ENCODE peak calls at places on chromosomes 7 and 10, in seven cellular contexts. M is astrocyte of the cerebellum; Y is skeletal muscle cell; U is CD8-positive, alpha-beta T cell; Q is GM23248; G is IMR-90; A is psoas muscle. S is an unnamed sample.

GRCh38 chr10:63145782-63146181 is 12.7 kb downstream of the NRBF2 start:
- DNase-seq in Y (peak), A (no peak), M (no peak), Q (peak), G (peak), U (no peak), S (no peak)

GRCh38 chr10:114631678-114632417 is 26.2 kb downstream of the ABLIM1 start:
- DNase-seq in Y (no peak), G (no peak), Q (peak), M (no peak), U (peak), A (peak), S (no peak)

GRCh38 chr10:33157108-33157507 is 177.4 kb downstream of the NRP1 start:
- DNase-seq in A (no peak), M (no peak), U (no peak), G (peak), Y (peak), Q (peak), S (no peak)

GRCh38 chr7:100198266-100198665 is 20.5 kb downstream of the STAG3 start:
- DNase-seq in G (no peak), Y (no peak), Q (no peak), A (no peak), M (no peak), U (no peak), S (no peak)

GRCh38 chr10:109205929-109206585 is 717.3 kb downstream of the XPNPEP1 start:
- DNase-seq in M (peak), Q (peak), A (no peak), U (no peak), Y (peak), G (peak), S (peak)

GRCh38 chr10:101060951-101061813 is 607 bp upstream of the KAZALD1 start:
- DNase-seq in G (peak), Q (peak), A (peak), U (peak), M (peak), Y (peak), S (no peak)

GRCh38 chr10:82496114-82496513 is 621.1 kb downstream of the NRG3 start:
- DNase-seq in Q (no peak), A (no peak), Y (no peak), U (no peak), G (no peak), M (no peak), S (no peak)

GRCh38 chr7:118109607-118110006 is 74.4 kb upstream of the LSM8 start:
- DNase-seq in A (no peak), M (no peak), U (no peak), Y (no peak), G (no peak), Q (no peak), S (no peak)

GRCh38 chr7:109021390-109021789 is 451.7 kb downstream of the DNAJB9 start:
- DNase-seq in M (no peak), G (no peak), U (no peak), A (no peak), Y (no peak), Q (no peak), S (no peak)

GRCh38 chr10:12597800-12598750 is 248.7 kb downstream of the CAMK1D start:
- DNase-seq in Y (no peak), U (no peak), Q (no peak), A (no peak), G (no peak), M (no peak), S (no peak)

GRCh38 chr7:2774280-2774679 is 69.8 kb downstream of the GNA12 start:
- DNase-seq in G (no peak), A (no peak), Q (no peak), U (no peak), Y (no peak), M (no peak), S (no peak)

GRCh38 chr7:1275685-1276424 is 43.2 kb downstream of the UNCX start:
- DNase-seq in Y (no peak), G (no peak), U (no peak), Q (no peak), M (no peak), A (peak), S (no peak)

GRCh38 chr7:50355817-50356178 is 51.3 kb downstream of the IKZF1 start:
- DNase-seq in M (no peak), Q (no peak), G (no peak), Y (no peak), A (no peak), U (no peak), S (no peak)

DNA sequence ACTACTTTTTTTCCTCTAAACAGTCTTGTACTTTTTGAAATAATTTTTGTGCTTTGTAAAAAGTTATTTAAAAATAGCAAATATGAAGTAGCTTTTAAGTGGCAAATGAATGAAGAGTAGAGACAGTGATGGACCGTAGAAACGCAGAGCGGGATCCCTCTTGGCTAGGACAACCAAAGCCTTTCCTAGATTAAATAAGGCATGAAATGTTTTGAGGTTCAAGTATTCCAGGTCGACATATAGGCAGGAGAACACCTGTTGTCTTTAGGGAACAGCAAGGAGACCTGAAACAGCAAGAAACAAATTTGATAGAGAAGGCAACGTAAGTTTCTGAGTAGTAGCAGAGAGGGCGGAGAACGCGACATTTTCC is 662 bp upstream of the PPRC1 start:
- DNase-seq in G (no peak), M (no peak), A (no peak), Y (no peak), U (no peak), Q (no peak), S (no peak)
- H3K4me3 ChIP-seq in G (peak), M (peak), A (peak), Y (peak), U (peak), Q (peak), S (peak)

DNA sequence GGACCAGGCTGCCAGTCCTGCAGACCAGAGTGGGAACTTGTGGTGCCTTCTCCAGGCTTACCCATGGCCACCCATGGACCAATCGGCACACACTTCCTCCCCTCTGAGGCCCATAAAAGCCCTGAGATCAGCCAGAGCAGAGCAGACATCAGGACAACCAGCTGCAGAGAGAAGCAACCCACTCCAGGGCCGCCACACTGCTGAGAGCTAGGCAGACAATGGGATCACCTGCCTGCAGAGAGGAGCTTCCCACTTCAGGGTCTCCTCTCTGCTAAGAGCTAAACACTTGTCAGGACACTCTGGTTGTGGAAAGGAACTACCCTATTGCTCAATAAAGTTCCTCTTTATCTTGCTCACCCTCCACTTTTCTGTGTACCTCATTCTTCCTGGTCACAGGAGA is 34.0 kb downstream of the C7orf25 start:
- DNase-seq in Y (no peak), G (no peak), A (no peak), M (no peak), U (no peak), Q (no peak), S (no peak)
- H3K4me3 ChIP-seq in Y (no peak), G (no peak), A (no peak), M (no peak), U (no peak), Q (no peak), S (no peak)

GRCh38 chr10:80509403-80510161 is 28.1 kb upstream of the SH2D4B start:
- DNase-seq in G (peak), Q (peak), Y (no peak), U (no peak), A (peak), M (peak), S (peak)
- H3K4me3 ChIP-seq in G (no peak), Q (no peak), Y (no peak), U (no peak), A (no peak), M (no peak), S (no peak)

GRCh38 chr10:50563906-50564305 is 59.9 kb downstream of the SGMS1 start:
- DNase-seq in M (no peak), U (no peak), Y (no peak), Q (no peak), G (no peak), A (no peak), S (no peak)

GRCh38 chr10:50560370-50560769 is 63.4 kb downstream of the SGMS1 start:
- DNase-seq in A (no peak), M (no peak), Y (no peak), U (no peak), Q (no peak), G (no peak), S (no peak)

GRCh38 chr10:50561816-50562215 is 61.9 kb downstream of the SGMS1 start:
- DNase-seq in A (no peak), G (no peak), Q (no peak), U (no peak), Y (no peak), M (no peak), S (no peak)

GRCh38 chr10:50558368-50558767 is 65.4 kb downstream of the SGMS1 start:
- DNase-seq in Q (no peak), Y (no peak), A (no peak), M (no peak), U (no peak), G (no peak), S (no peak)

DNA sequence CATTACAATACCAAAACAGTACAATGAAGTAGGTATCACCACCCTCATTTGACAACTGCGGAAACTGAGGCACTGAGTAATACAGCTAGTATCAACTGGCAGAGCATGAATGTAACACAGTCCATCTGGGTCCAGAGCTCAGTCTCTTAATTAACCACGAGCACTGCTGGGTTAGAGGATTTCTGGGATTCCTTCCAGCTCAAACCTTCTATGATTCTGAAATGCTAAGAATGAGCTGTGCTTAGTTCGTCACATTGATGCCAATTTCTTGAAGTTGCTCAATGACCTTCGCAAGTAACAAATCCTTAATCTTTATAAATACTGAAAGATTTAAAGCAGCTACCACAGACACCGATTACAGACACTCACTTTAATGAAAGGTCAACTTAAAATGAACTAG is 62.5 kb downstream of the SGMS1 start:
- DNase-seq in M (peak), U (no peak), A (no peak), Y (peak), Q (peak), G (peak), S (peak)
- H3K4me3 ChIP-seq in M (no peak), U (no peak), A (no peak), Y (no peak), Q (peak), G (no peak), S (no peak)

S was measured in HFF-Myc.